ENCODE peak calls at places on chromosomes 16 and 17, in four cellular contexts. U is GM23338, W is esophagus muscularis mucosa, E is HCT116. I is an unnamed sample. For H3K4me1, the result is how much of the 10 kb centered on the place peaks cover.

GRCh38 chr17:57413848-57414651 is 157.7 kb downstream of the MSI2 start:
- DNase-seq in E (no peak), W (no peak), U (no peak), I (no peak)

GRCh38 chr17:33562792-33563191 is 269.7 kb upstream of the ASIC2 start:
- DNase-seq in U (peak), W (no peak), E (no peak), I (no peak)

GRCh38 chr16:685967-686366 is 1.8 kb upstream of the JMJD8 start:
- DNase-seq in U (peak), E (no peak), W (no peak), I (peak)

GRCh38 chr16:66434619-66435430 is 7.7 kb downstream of the BEAN1 start:
- DNase-seq in W (no peak), U (peak), E (no peak), I (no peak)

GRCh38 chr16:46961373-46962353 is 11.8 kb downstream of the DNAJA2 start:
- DNase-seq in W (no peak), E (no peak), U (no peak), I (no peak)

GRCh38 chr16:21646091-21646490 is 6.3 kb downstream of the IGSF6 start:
- DNase-seq in U (no peak), E (no peak), W (no peak), I (no peak)

GRCh38 chr16:77406680-77407079 is 28.2 kb downstream of the ADAMTS18 start:
- DNase-seq in U (peak), W (no peak), E (peak), I (no peak)

GRCh38 chr17:47837401-47838039 is 3.6 kb downstream of the SCRN2 start:
- DNase-seq in W (no peak), U (no peak), E (no peak), I (no peak)

GRCh38 chr17:7881655-7882054 is 6.9 kb upstream of the CHD3 start:
- DNase-seq in E (no peak), W (no peak), U (no peak), I (no peak)

GRCh38 chr16:30358990-30359870 is 4.1 kb upstream of the CD2BP2 start:
- DNase-seq in E (no peak), W (no peak), U (peak), I (no peak)

GRCh38 chr16:27240948-27241531 is 27.5 kb downstream of the NSMCE1 start:
- DNase-seq in E (no peak), W (no peak), U (no peak), I (peak)

GRCh38 chr17:78997881-78998280 is 11.7 kb downstream of the CANT1 start:
- DNase-seq in W (no peak), U (no peak), E (no peak), I (no peak)
- H3K4me1 ChIP-seq in W (under half), U (under half), E (under half), I (half or more)

GRCh38 chr16:18789850-18790706 is at the start of gene RPS15A:
- DNase-seq in U (peak), W (peak), E (peak), I (peak)
- H3K4me1 ChIP-seq in U (under half), W (under half), E (under half), I (half or more)

DNA sequence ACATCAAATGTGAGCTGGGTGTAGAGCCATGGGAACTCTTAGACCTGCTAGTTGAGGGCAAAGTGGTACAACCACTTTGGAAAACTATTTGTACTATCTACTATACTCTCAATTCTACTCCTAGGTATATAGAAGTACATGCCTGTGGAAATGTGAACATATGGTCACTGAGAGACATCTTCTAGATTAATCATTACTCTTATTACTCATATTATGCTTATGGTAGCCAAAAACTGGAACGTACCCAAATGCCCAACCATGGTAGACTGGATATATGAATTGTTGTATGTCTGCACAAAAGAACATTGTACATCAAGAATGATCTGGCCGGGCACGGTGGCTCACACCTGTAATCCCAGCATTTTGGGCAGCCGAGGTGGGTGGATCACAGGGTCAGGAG is 2.7 kb downstream of the WDR45B start:
- DNase-seq in W (no peak), U (no peak), E (no peak), I (no peak)
- H3K4me1 ChIP-seq in W (under half), U (under half), E (under half), I (under half)

GRCh38 chr17:10932938-10933337 is 95.1 kb upstream of the PIRT start:
- DNase-seq in U (no peak), E (no peak), W (no peak), I (no peak)

GRCh38 chr17:10927712-10928111 is 89.8 kb upstream of the PIRT start:
- DNase-seq in W (no peak), E (no peak), U (no peak), I (no peak)
- H3K4me1 ChIP-seq in W (under half), E (under half), U (under half), I (under half)